ENCODE peak calls at places on chromosomes 7 and 10, in nine cellular contexts. L, B, A, F, P, M, U, C and N are unnamed samples.

GRCh38 chr10:34889004-34889869 is 74.1 kb upstream of the PARD3 start:
- DNase-seq in F (no peak), C (no peak), L (no peak), M (no peak), P (no peak), U (no peak), A (no peak), B (peak; percentile 52), N (no peak)

GRCh38 chr7:159113056-159113455 is 31.6 kb downstream of the VIPR2 start:
- DNase-seq in L (no peak), C (no peak), B (no peak), U (no peak), A (no peak), F (no peak), P (no peak), M (no peak), N (no peak)

GRCh38 chr10:116015922-116016321 is 257.1 kb downstream of the GFRA1 start:
- DNase-seq in M (no peak), A (no peak), B (no peak), U (no peak), F (no peak), L (no peak), C (no peak), P (no peak), N (no peak)

GRCh38 chr10:3759397-3759796 is 25.6 kb downstream of the KLF6 start:
- DNase-seq in B (no peak), C (no peak), P (no peak), A (no peak), M (no peak), F (no peak), U (no peak), L (no peak), N (no peak)

GRCh38 chr10:13969792-13970140 is 361.0 kb downstream of the FRMD4A start:
- DNase-seq in C (no peak), M (peak; percentile 50), L (no peak), A (no peak), P (no peak), B (no peak), U (no peak), F (no peak), N (peak; percentile 75)

GRCh38 chr7:131223151-131223550 is 104.5 kb upstream of the MKLN1 start:
- DNase-seq in P (no peak), U (no peak), C (no peak), B (no peak), A (no peak), F (no peak), M (no peak), L (no peak), N (no peak)

GRCh38 chr10:18505719-18506118 is 145.7 kb downstream of the NSUN6 start:
- DNase-seq in U (no peak), B (no peak), A (no peak), F (no peak), L (no peak), M (no peak), C (no peak), P (no peak), N (no peak)

GRCh38 chr10:107542607-107543006 is 378.1 kb upstream of the SORCS1 start:
- DNase-seq in A (no peak), L (no peak), F (no peak), C (no peak), M (no peak), P (no peak), U (no peak), B (no peak), N (no peak)

GRCh38 chr10:54796876-54797275 is 4.2 kb downstream of the PCDH15 start:
- DNase-seq in L (no peak), B (no peak), M (no peak), F (no peak), U (no peak), C (no peak), A (no peak), P (no peak), N (no peak)

GRCh38 chr7:47227762-47228177 is 354.1 kb downstream of the TNS3 start:
- DNase-seq in B (no peak), A (peak; percentile 97), L (no peak), M (peak; percentile 29), U (no peak), C (peak; percentile 83), P (no peak), F (no peak), N (peak; percentile 44)

GRCh38 chr10:79446451-79447020 is 1.1 kb upstream of the ZCCHC24 start:
- DNase-seq in B (no peak), U (peak; percentile 73), A (no peak), L (no peak), M (no peak), P (peak; percentile 69), C (peak; percentile 49), F (peak; percentile 21), N (no peak)

GRCh38 chr10:107340345-107340744 is 175.8 kb upstream of the SORCS1 start:
- DNase-seq in B (no peak), F (no peak), P (no peak), C (no peak), M (no peak), L (no peak), U (no peak), A (no peak), N (no peak)

GRCh38 chr10:97782455-97783228 is 10.8 kb upstream of the SFRP5 start:
- DNase-seq in F (no peak), M (no peak), A (no peak), L (no peak), B (no peak), U (no peak), P (no peak), C (no peak), N (no peak)

GRCh38 chr10:100969175-100970075 is at the start of gene SEMA4G:
- DNase-seq in L (no peak), P (no peak), M (peak; percentile 46), U (peak; percentile 93), B (peak; percentile 16), F (no peak), C (peak; percentile 83), A (no peak), N (peak; percentile 80)

GRCh38 chr7:128151646-128152045 is 89.4 kb upstream of the LEP start:
- DNase-seq in C (no peak), L (peak; percentile 26), A (no peak), U (no peak), B (no peak), F (no peak), M (no peak), P (no peak), N (no peak)

GRCh38 chr7:27925573-27926201 is 185.7 kb downstream of the TAX1BP1 start:
- DNase-seq in P (no peak), F (no peak), C (no peak), L (no peak), B (no peak), M (no peak), U (no peak), A (no peak), N (peak; percentile 30)

GRCh38 chr10:74079914-74080590 is 70.6 kb downstream of the AP3M1 start:
- DNase-seq in C (no peak), M (no peak), A (no peak), F (no peak), U (no peak), B (peak; percentile 22), L (no peak), P (no peak), N (no peak)

GRCh38 chr10:69644658-69645295 is 14.7 kb downstream of the FAM241B start:
- DNase-seq in A (peak; percentile 93), L (peak; percentile 18), B (peak; percentile 66), P (peak; percentile 44), U (peak; percentile 85), F (peak; percentile 11), M (no peak), C (peak; percentile 90), N (peak; percentile 82)

GRCh38 chr7:20793258-20793657 is 6.6 kb upstream of the SP8 start:
- DNase-seq in C (no peak), A (no peak), P (no peak), L (no peak), B (no peak), U (no peak), F (no peak), M (no peak), N (no peak)

GRCh38 chr10:91589015-91589655 is 43.7 kb downstream of the PPP1R3C start:
- DNase-seq in F (no peak), P (no peak), B (no peak), M (no peak), L (no peak), C (peak; percentile 48), A (no peak), U (no peak), N (no peak)

GRCh38 chr10:32266979-32267378 is 80.0 kb downstream of the EPC1 start:
- DNase-seq in C (no peak), M (no peak), F (no peak), A (no peak), P (no peak), U (peak; percentile 67), B (no peak), L (no peak), N (no peak)

GRCh38 chr7:99631311-99632109 is 14.8 kb downstream of the ZSCAN25 start:
- DNase-seq in B (peak; percentile 88), C (peak; percentile 18), L (no peak), A (no peak), U (peak; percentile 32), M (no peak), F (no peak), P (no peak), N (no peak)

GRCh38 chr7:47622946-47623640 is 41.2 kb upstream of the TNS3 start:
- DNase-seq in F (no peak), A (no peak), U (no peak), L (no peak), P (peak; percentile 52), M (no peak), C (peak; percentile 65), B (peak; percentile 37), N (no peak)

GRCh38 chr7:20298486-20298901 is 32.2 kb upstream of the ITGB8 start:
- DNase-seq in L (no peak), P (no peak), A (no peak), F (no peak), M (no peak), U (no peak), B (no peak), C (no peak), N (no peak)

GRCh38 chr10:110448682-110449418 is 48.9 kb upstream of the DUSP5 start:
- DNase-seq in F (no peak), M (no peak), C (no peak), P (no peak), U (no peak), B (no peak), A (no peak), L (no peak), N (no peak)

GRCh38 chr7:29336851-29337627 is 142.5 kb downstream of the CHN2 start:
- DNase-seq in B (no peak), U (no peak), M (no peak), A (no peak), F (no peak), C (no peak), P (no peak), L (no peak), N (no peak)

GRCh38 chr10:23391817-23392216 is 47.1 kb upstream of the OTUD1 start:
- DNase-seq in P (no peak), L (no peak), A (no peak), F (no peak), M (no peak), C (no peak), U (no peak), B (no peak), N (no peak)

GRCh38 chr7:78649976-78650375 is 803.5 kb downstream of the MAGI2 start:
- DNase-seq in P (no peak), C (no peak), F (no peak), L (no peak), M (no peak), B (no peak), A (no peak), U (no peak), N (no peak)